ENCODE peak calls at places on chromosomes 2 and 18, in five cellular contexts. D, G, Q, J and A are unnamed samples.

GRCh38 chr2:145623136-145623535 is 1103.2 kb upstream of the ZEB2 start:
- DNase-seq in G (no peak), J (no peak), D (no peak), Q (no peak), A (peak)

GRCh38 chr2:101151141-101151858 is at the start of gene TBC1D8:
- DNase-seq in Q (peak), D (peak), G (peak), J (peak), A (peak)

GRCh38 chr2:184261331-184261730 is 337.0 kb upstream of the ZNF804A start:
- DNase-seq in G (no peak), Q (no peak), J (no peak), D (no peak), A (no peak)

GRCh38 chr2:239383796-239384156 is 17.0 kb downstream of the HDAC4 start:
- DNase-seq in J (no peak), Q (no peak), G (no peak), D (no peak), A (no peak)

GRCh38 chr2:13218205-13218604 is 501.5 kb downstream of the TRIB2 start:
- DNase-seq in D (no peak), G (no peak), Q (no peak), J (no peak), A (no peak)

GRCh38 chr2:190477563-190478454 is 56.7 kb downstream of the NEMP2 start:
- DNase-seq in Q (no peak), D (peak), G (no peak), J (no peak), A (no peak)

GRCh38 chr2:149360106-149360505 is 29.7 kb downstream of the LYPD6 start:
- DNase-seq in G (no peak), Q (no peak), J (no peak), D (no peak), A (no peak)

GRCh38 chr2:33077316-33077715 is 130.6 kb downstream of the LTBP1 start:
- DNase-seq in Q (no peak), G (no peak), D (no peak), J (no peak), A (no peak)

GRCh38 chr18:58449366-58449935 is 179.4 kb downstream of the ALPK2 start:
- DNase-seq in J (no peak), D (no peak), Q (no peak), G (no peak), A (peak)

GRCh38 chr2:62774555-62775366 is 69.2 kb downstream of the EHBP1 start:
- DNase-seq in J (no peak), G (peak), D (peak), Q (peak), A (peak)

GRCh38 chr2:231102772-231103171 is 22.1 kb downstream of the HTR2B start:
- DNase-seq in G (no peak), Q (no peak), D (no peak), J (no peak), A (no peak)

GRCh38 chr2:98822301-98823164 is 91.6 kb upstream of the MGAT4A start:
- DNase-seq in Q (peak), D (peak), J (peak), G (no peak), A (no peak)